ENCODE peak calls at places on chromosome 4, in eight cellular contexts. One of them, this sample, is unnamed.

GRCh38 chr4:138182838-138183426 is 59.2 kb downstream of the SLC7A11 start:
- DNase-seq in PC-3: peak
- DNase-seq in HCT116: peak
- DNase-seq in astrocyte: peak
- DNase-seq in left ventricle myocardium inferior: no peak
- DNase-seq in uterus: no peak
- DNase-seq in IMR-90: peak
- DNase-seq in Peyer's patch: no peak
- DNase-seq in this sample: no peak

GRCh38 chr4:103032575-103032974 is 13.1 kb upstream of the SLC9B1 start:
- DNase-seq in PC-3: peak
- DNase-seq in HCT116: peak
- DNase-seq in astrocyte: no peak
- DNase-seq in left ventricle myocardium inferior: no peak
- DNase-seq in uterus: no peak
- DNase-seq in IMR-90: peak
- DNase-seq in Peyer's patch: peak
- DNase-seq in this sample: no peak

GRCh38 chr4:151957163-151957562 is 196.4 kb upstream of the GATB start:
- DNase-seq in PC-3: no peak
- DNase-seq in HCT116: no peak
- DNase-seq in astrocyte: peak
- DNase-seq in left ventricle myocardium inferior: no peak
- DNase-seq in uterus: no peak
- DNase-seq in IMR-90: no peak
- DNase-seq in Peyer's patch: no peak
- DNase-seq in this sample: no peak

GRCh38 chr4:6123976-6124375 is 76.4 kb downstream of the JAKMIP1 start:
- DNase-seq in PC-3: no peak
- DNase-seq in HCT116: no peak
- DNase-seq in astrocyte: no peak
- DNase-seq in left ventricle myocardium inferior: no peak
- DNase-seq in uterus: no peak
- DNase-seq in IMR-90: no peak
- DNase-seq in Peyer's patch: peak
- DNase-seq in this sample: peak

GRCh38 chr4:60042941-60043340 is 1157.2 kb upstream of the ADGRL3 start:
- DNase-seq in PC-3: peak
- DNase-seq in HCT116: no peak
- DNase-seq in astrocyte: no peak
- DNase-seq in left ventricle myocardium inferior: no peak
- DNase-seq in uterus: no peak
- DNase-seq in IMR-90: no peak
- DNase-seq in Peyer's patch: no peak
- DNase-seq in this sample: no peak

GRCh38 chr4:43496188-43496587 is 603.7 kb downstream of the GRXCR1 start:
- DNase-seq in PC-3: no peak
- DNase-seq in HCT116: no peak
- DNase-seq in astrocyte: no peak
- DNase-seq in left ventricle myocardium inferior: no peak
- DNase-seq in uterus: no peak
- DNase-seq in IMR-90: peak
- DNase-seq in Peyer's patch: no peak
- DNase-seq in this sample: no peak

GRCh38 chr4:78954048-78954666 is 14.9 kb upstream of the PAQR3 start:
- DNase-seq in PC-3: peak
- DNase-seq in HCT116: peak
- DNase-seq in astrocyte: no peak
- DNase-seq in left ventricle myocardium inferior: no peak
- DNase-seq in uterus: no peak
- DNase-seq in IMR-90: no peak
- DNase-seq in Peyer's patch: no peak
- DNase-seq in this sample: no peak

GRCh38 chr4:168183717-168184571 is 91.6 kb downstream of the ANXA10 start:
- DNase-seq in PC-3: peak
- DNase-seq in HCT116: peak
- DNase-seq in astrocyte: peak
- DNase-seq in left ventricle myocardium inferior: no peak
- DNase-seq in uterus: no peak
- DNase-seq in IMR-90: peak
- DNase-seq in Peyer's patch: no peak
- DNase-seq in this sample: no peak

GRCh38 chr4:182189107-182189878 is 53.9 kb upstream of the TENM3 start:
- DNase-seq in PC-3: peak
- DNase-seq in HCT116: no peak
- DNase-seq in astrocyte: peak
- DNase-seq in left ventricle myocardium inferior: no peak
- DNase-seq in uterus: no peak
- DNase-seq in IMR-90: peak
- DNase-seq in Peyer's patch: no peak
- DNase-seq in this sample: no peak

GRCh38 chr4:153260152-153260551 is 55.9 kb downstream of the TRIM2 start:
- DNase-seq in PC-3: no peak
- DNase-seq in HCT116: no peak
- DNase-seq in astrocyte: no peak
- DNase-seq in left ventricle myocardium inferior: no peak
- DNase-seq in uterus: no peak
- DNase-seq in IMR-90: no peak
- DNase-seq in Peyer's patch: no peak
- DNase-seq in this sample: no peak

GRCh38 chr4:153257151-153257620 is 52.9 kb downstream of the TRIM2 start:
- DNase-seq in PC-3: no peak
- DNase-seq in HCT116: no peak
- DNase-seq in astrocyte: peak
- DNase-seq in left ventricle myocardium inferior: no peak
- DNase-seq in uterus: peak
- DNase-seq in IMR-90: peak
- DNase-seq in Peyer's patch: no peak
- DNase-seq in this sample: no peak

GRCh38 chr4:153259679-153260078 is 55.4 kb downstream of the TRIM2 start:
- DNase-seq in PC-3: no peak
- DNase-seq in HCT116: no peak
- DNase-seq in astrocyte: no peak
- DNase-seq in left ventricle myocardium inferior: no peak
- DNase-seq in uterus: no peak
- DNase-seq in IMR-90: no peak
- DNase-seq in Peyer's patch: no peak
- DNase-seq in this sample: no peak

GRCh38 chr4:153258750-153259149 is 54.5 kb downstream of the TRIM2 start:
- DNase-seq in PC-3: no peak
- DNase-seq in HCT116: no peak
- DNase-seq in astrocyte: no peak
- DNase-seq in left ventricle myocardium inferior: no peak
- DNase-seq in uterus: no peak
- DNase-seq in IMR-90: no peak
- DNase-seq in Peyer's patch: no peak
- DNase-seq in this sample: no peak

DNA sequence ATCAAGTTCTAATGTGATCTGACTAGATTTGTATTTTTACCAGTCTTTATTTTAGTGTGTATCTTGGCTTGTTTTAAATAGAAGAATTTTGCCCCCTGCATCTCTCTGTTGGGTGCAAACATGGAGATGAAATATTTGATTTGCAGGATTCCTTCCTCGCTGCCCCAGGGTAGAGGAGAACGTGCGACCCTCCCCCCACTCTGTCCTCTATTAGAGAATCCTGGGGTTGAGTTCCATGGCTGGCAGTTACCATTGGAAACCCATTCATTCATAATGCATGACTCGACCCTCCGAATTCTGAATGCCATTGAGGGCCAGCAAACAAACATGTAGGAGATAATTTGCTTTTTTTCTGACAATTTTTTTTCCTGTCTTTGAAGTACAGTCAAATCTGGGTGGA is 53.7 kb downstream of the TRIM2 start:
- DNase-seq in PC-3: no peak
- DNase-seq in HCT116: no peak
- DNase-seq in astrocyte: no peak
- DNase-seq in left ventricle myocardium inferior: no peak
- DNase-seq in uterus: no peak
- DNase-seq in IMR-90: no peak
- DNase-seq in Peyer's patch: no peak
- DNase-seq in this sample: no peak
- H3K27ac ChIP-seq in PC-3: no peak
- H3K27ac ChIP-seq in HCT116: no peak
- H3K27ac ChIP-seq in astrocyte: no peak
- H3K27ac ChIP-seq in left ventricle myocardium inferior: no peak
- H3K27ac ChIP-seq in uterus: no peak
- H3K27ac ChIP-seq in IMR-90: no peak
- H3K27ac ChIP-seq in Peyer's patch: no peak
- H3K27ac ChIP-seq in this sample: no peak

DNA sequence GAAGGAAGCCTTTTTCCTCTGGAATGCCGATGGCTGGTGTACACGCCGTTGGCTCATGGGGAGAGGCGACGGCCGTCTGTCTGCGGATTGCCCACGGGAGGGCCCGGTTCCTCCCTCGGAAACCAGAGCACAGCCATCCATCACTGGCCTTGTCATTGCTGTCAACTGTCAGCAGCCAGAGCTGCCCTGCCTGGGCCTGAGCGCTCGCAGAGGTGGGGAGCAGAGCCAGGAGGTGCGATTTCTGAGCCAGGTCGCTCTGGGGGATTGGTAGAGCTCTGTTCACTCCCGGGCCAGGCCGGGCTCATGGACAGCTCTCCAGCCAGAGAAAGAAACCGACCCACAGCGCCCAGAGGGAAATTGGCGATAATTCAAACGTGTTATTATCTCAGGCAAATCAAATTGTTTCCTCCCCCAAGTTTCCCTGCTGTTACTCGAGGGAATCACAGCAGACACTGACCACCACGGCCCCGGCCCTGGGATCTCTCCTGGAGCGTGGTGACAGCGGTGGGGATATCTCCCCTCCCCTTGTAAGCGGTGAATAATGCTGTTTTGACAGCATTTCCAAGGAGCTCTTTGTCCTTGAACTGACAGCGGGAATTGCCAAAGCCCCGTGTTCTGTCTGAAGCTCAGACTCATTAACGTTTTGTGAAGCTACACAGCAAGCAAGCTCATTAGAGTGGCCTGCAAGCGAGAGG is 221.0 kb upstream of the PSAPL1 start:
- DNase-seq in PC-3: no peak
- DNase-seq in HCT116: no peak
- DNase-seq in astrocyte: peak
- DNase-seq in left ventricle myocardium inferior: no peak
- DNase-seq in uterus: no peak
- DNase-seq in IMR-90: no peak
- DNase-seq in Peyer's patch: no peak
- DNase-seq in this sample: no peak
- TF ChIP-seq CTCF in PC-3: no peak
- TF ChIP-seq CTCF in HCT116: no peak
- TF ChIP-seq CTCF in astrocyte: no peak
- TF ChIP-seq CTCF in left ventricle myocardium inferior: no peak
- TF ChIP-seq CTCF in uterus: no peak
- TF ChIP-seq CTCF in IMR-90: no peak
- TF ChIP-seq CTCF in Peyer's patch: no peak
- TF ChIP-seq CTCF in this sample: no peak

GRCh38 chr4:88187766-88188165 is 29.3 kb upstream of the ABCG2 start:
- DNase-seq in PC-3: no peak
- DNase-seq in HCT116: no peak
- DNase-seq in astrocyte: no peak
- DNase-seq in left ventricle myocardium inferior: no peak
- DNase-seq in uterus: no peak
- DNase-seq in IMR-90: peak
- DNase-seq in Peyer's patch: no peak
- DNase-seq in this sample: no peak

GRCh38 chr4:88188738-88189417 is 30.4 kb upstream of the ABCG2 start:
- DNase-seq in PC-3: no peak
- DNase-seq in HCT116: no peak
- DNase-seq in astrocyte: no peak
- DNase-seq in left ventricle myocardium inferior: no peak
- DNase-seq in uterus: no peak
- DNase-seq in IMR-90: no peak
- DNase-seq in Peyer's patch: no peak
- DNase-seq in this sample: no peak

GRCh38 chr4:88189418-88189738 is 30.9 kb upstream of the ABCG2 start:
- DNase-seq in PC-3: no peak
- DNase-seq in HCT116: no peak
- DNase-seq in astrocyte: no peak
- DNase-seq in left ventricle myocardium inferior: no peak
- DNase-seq in uterus: no peak
- DNase-seq in IMR-90: no peak
- DNase-seq in Peyer's patch: no peak
- DNase-seq in this sample: no peak

GRCh38 chr4:88189881-88190585 is 31.6 kb upstream of the ABCG2 start:
- DNase-seq in PC-3: no peak
- DNase-seq in HCT116: no peak
- DNase-seq in astrocyte: no peak
- DNase-seq in left ventricle myocardium inferior: no peak
- DNase-seq in uterus: no peak
- DNase-seq in IMR-90: no peak
- DNase-seq in Peyer's patch: no peak
- DNase-seq in this sample: no peak

DNA sequence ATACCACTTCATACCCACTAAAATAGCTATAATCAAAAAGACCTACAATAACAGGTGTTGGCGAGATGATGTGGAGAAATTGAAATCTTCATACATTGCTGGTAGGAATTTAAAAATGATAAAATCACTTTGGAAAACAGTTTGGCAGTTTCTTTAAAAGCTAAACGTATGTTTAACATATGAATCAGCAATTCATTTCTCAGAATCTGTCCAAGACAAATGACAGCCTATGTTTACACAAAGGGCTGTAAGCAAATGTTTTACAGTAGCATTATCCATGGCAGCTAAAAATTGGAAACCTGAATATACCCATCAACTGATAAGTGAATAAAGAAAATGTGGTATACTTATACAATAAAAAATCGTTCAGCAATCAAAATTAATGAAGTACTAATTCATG is 33.0 kb upstream of the ABCG2 start:
- DNase-seq in PC-3: peak
- DNase-seq in HCT116: no peak
- DNase-seq in astrocyte: no peak
- DNase-seq in left ventricle myocardium inferior: no peak
- DNase-seq in uterus: no peak
- DNase-seq in IMR-90: peak
- DNase-seq in Peyer's patch: no peak
- DNase-seq in this sample: no peak
- H3K27ac ChIP-seq in PC-3: no peak
- H3K27ac ChIP-seq in HCT116: no peak
- H3K27ac ChIP-seq in astrocyte: no peak
- H3K27ac ChIP-seq in left ventricle myocardium inferior: no peak
- H3K27ac ChIP-seq in uterus: no peak
- H3K27ac ChIP-seq in IMR-90: no peak
- H3K27ac ChIP-seq in Peyer's patch: no peak
- H3K27ac ChIP-seq in this sample: no peak

GRCh38 chr4:44727471-44727870 is 1.1 kb upstream of the GNPDA2 start:
- DNase-seq in PC-3: no peak
- DNase-seq in HCT116: no peak
- DNase-seq in astrocyte: no peak
- DNase-seq in left ventricle myocardium inferior: no peak
- DNase-seq in uterus: no peak
- DNase-seq in IMR-90: no peak
- DNase-seq in Peyer's patch: no peak
- DNase-seq in this sample: no peak

GRCh38 chr4:44722001-44722400 is 4.4 kb downstream of the GNPDA2 start:
- DNase-seq in PC-3: no peak
- DNase-seq in HCT116: no peak
- DNase-seq in astrocyte: no peak
- DNase-seq in left ventricle myocardium inferior: no peak
- DNase-seq in uterus: no peak
- DNase-seq in IMR-90: no peak
- DNase-seq in Peyer's patch: no peak
- DNase-seq in this sample: no peak

GRCh38 chr4:44725166-44725565 is 1.2 kb downstream of the GNPDA2 start:
- DNase-seq in PC-3: no peak
- DNase-seq in HCT116: no peak
- DNase-seq in astrocyte: no peak
- DNase-seq in left ventricle myocardium inferior: no peak
- DNase-seq in uterus: no peak
- DNase-seq in IMR-90: peak
- DNase-seq in Peyer's patch: no peak
- DNase-seq in this sample: no peak

GRCh38 chr4:44725861-44726820 is at the start of gene GNPDA2:
- DNase-seq in PC-3: peak
- DNase-seq in HCT116: peak
- DNase-seq in astrocyte: peak
- DNase-seq in left ventricle myocardium inferior: peak
- DNase-seq in uterus: peak
- DNase-seq in IMR-90: peak
- DNase-seq in Peyer's patch: peak
- DNase-seq in this sample: peak
- TF ChIP-seq CTCF in PC-3: peak
- TF ChIP-seq CTCF in HCT116: peak
- TF ChIP-seq CTCF in astrocyte: no peak
- TF ChIP-seq CTCF in left ventricle myocardium inferior: no peak
- TF ChIP-seq CTCF in uterus: peak
- TF ChIP-seq CTCF in IMR-90: peak
- TF ChIP-seq CTCF in Peyer's patch: no peak
- TF ChIP-seq CTCF in this sample: peak